ENCODE peak calls at places on chromosomes 12 and 14, in nine cellular contexts. One of them, this sample, is unnamed.

GRCh38 chr14:61769893-61770292 is 7.7 kb downstream of the SNAPC1 start:
- DNase-seq in pancreas: no peak
- DNase-seq in cardiac muscle cell: no peak
- DNase-seq in suprapubic skin: no peak
- DNase-seq in body of pancreas: no peak
- DNase-seq in GM10248: no peak
- DNase-seq in osteocyte: no peak
- DNase-seq in GM13976: no peak
- DNase-seq in CD8-positive, alpha-beta T cell: no peak
- DNase-seq in this sample: no peak

GRCh38 chr14:75299064-75299463 is 20.4 kb downstream of the FOS start:
- DNase-seq in pancreas: no peak
- DNase-seq in cardiac muscle cell: peak
- DNase-seq in suprapubic skin: peak
- DNase-seq in body of pancreas: peak
- DNase-seq in GM10248: no peak
- DNase-seq in osteocyte: no peak
- DNase-seq in GM13976: no peak
- DNase-seq in CD8-positive, alpha-beta T cell: no peak
- DNase-seq in this sample: no peak

GRCh38 chr12:47120736-47121135 is 41.0 kb upstream of the AMIGO2 start:
- DNase-seq in pancreas: no peak
- DNase-seq in cardiac muscle cell: no peak
- DNase-seq in suprapubic skin: no peak
- DNase-seq in body of pancreas: no peak
- DNase-seq in GM10248: no peak
- DNase-seq in osteocyte: no peak
- DNase-seq in GM13976: no peak
- DNase-seq in CD8-positive, alpha-beta T cell: no peak
- DNase-seq in this sample: no peak

GRCh38 chr14:33062881-33063280 is 124.2 kb downstream of the NPAS3 start:
- DNase-seq in pancreas: no peak
- DNase-seq in cardiac muscle cell: peak
- DNase-seq in suprapubic skin: no peak
- DNase-seq in body of pancreas: no peak
- DNase-seq in GM10248: no peak
- DNase-seq in osteocyte: no peak
- DNase-seq in GM13976: no peak
- DNase-seq in CD8-positive, alpha-beta T cell: no peak
- DNase-seq in this sample: no peak

GRCh38 chr14:51157012-51157411 is 62.1 kb upstream of the TRIM9 start:
- DNase-seq in pancreas: no peak
- DNase-seq in cardiac muscle cell: peak
- DNase-seq in suprapubic skin: no peak
- DNase-seq in body of pancreas: no peak
- DNase-seq in GM10248: no peak
- DNase-seq in osteocyte: no peak
- DNase-seq in GM13976: peak
- DNase-seq in CD8-positive, alpha-beta T cell: no peak
- DNase-seq in this sample: no peak

GRCh38 chr14:72781476-72782181 is 112.3 kb downstream of the DPF3 start:
- DNase-seq in pancreas: no peak
- DNase-seq in cardiac muscle cell: peak
- DNase-seq in suprapubic skin: peak
- DNase-seq in body of pancreas: no peak
- DNase-seq in GM10248: no peak
- DNase-seq in osteocyte: peak
- DNase-seq in GM13976: no peak
- DNase-seq in CD8-positive, alpha-beta T cell: no peak
- DNase-seq in this sample: no peak

GRCh38 chr12:62898568-62898967 is 36.4 kb downstream of the PPM1H start:
- DNase-seq in pancreas: no peak
- DNase-seq in cardiac muscle cell: no peak
- DNase-seq in suprapubic skin: no peak
- DNase-seq in body of pancreas: no peak
- DNase-seq in GM10248: no peak
- DNase-seq in osteocyte: no peak
- DNase-seq in GM13976: no peak
- DNase-seq in CD8-positive, alpha-beta T cell: no peak
- DNase-seq in this sample: no peak

GRCh38 chr12:131830335-131831020 is 2.3 kb downstream of the MMP17 start:
- DNase-seq in pancreas: peak
- DNase-seq in cardiac muscle cell: peak
- DNase-seq in suprapubic skin: peak
- DNase-seq in body of pancreas: peak
- DNase-seq in GM10248: peak
- DNase-seq in osteocyte: peak
- DNase-seq in GM13976: peak
- DNase-seq in CD8-positive, alpha-beta T cell: no peak
- DNase-seq in this sample: peak

GRCh38 chr14:100376751-100377171 is 53.6 kb downstream of the SLC25A47 start:
- DNase-seq in pancreas: no peak
- DNase-seq in cardiac muscle cell: peak
- DNase-seq in suprapubic skin: no peak
- DNase-seq in body of pancreas: no peak
- DNase-seq in GM10248: no peak
- DNase-seq in osteocyte: no peak
- DNase-seq in GM13976: no peak
- DNase-seq in CD8-positive, alpha-beta T cell: no peak
- DNase-seq in this sample: no peak

GRCh38 chr14:87409401-87409800 is 583.6 kb downstream of the GALC start:
- DNase-seq in pancreas: no peak
- DNase-seq in cardiac muscle cell: no peak
- DNase-seq in suprapubic skin: no peak
- DNase-seq in body of pancreas: no peak
- DNase-seq in GM10248: no peak
- DNase-seq in osteocyte: no peak
- DNase-seq in GM13976: no peak
- DNase-seq in CD8-positive, alpha-beta T cell: no peak
- DNase-seq in this sample: no peak

GRCh38 chr12:26346748-26347147 is 151.4 kb downstream of the SSPN start:
- DNase-seq in pancreas: no peak
- DNase-seq in cardiac muscle cell: peak
- DNase-seq in suprapubic skin: no peak
- DNase-seq in body of pancreas: no peak
- DNase-seq in GM10248: no peak
- DNase-seq in osteocyte: no peak
- DNase-seq in GM13976: no peak
- DNase-seq in CD8-positive, alpha-beta T cell: no peak
- DNase-seq in this sample: no peak

GRCh38 chr14:67718265-67718664 is 16.6 kb downstream of the RDH12 start:
- DNase-seq in pancreas: no peak
- DNase-seq in cardiac muscle cell: no peak
- DNase-seq in suprapubic skin: no peak
- DNase-seq in body of pancreas: no peak
- DNase-seq in GM10248: no peak
- DNase-seq in osteocyte: no peak
- DNase-seq in GM13976: no peak
- DNase-seq in CD8-positive, alpha-beta T cell: no peak
- DNase-seq in this sample: no peak

GRCh38 chr12:32504626-32505025 is 105.3 kb downstream of the FGD4 start:
- DNase-seq in pancreas: no peak
- DNase-seq in cardiac muscle cell: no peak
- DNase-seq in suprapubic skin: no peak
- DNase-seq in body of pancreas: no peak
- DNase-seq in GM10248: no peak
- DNase-seq in osteocyte: no peak
- DNase-seq in GM13976: no peak
- DNase-seq in CD8-positive, alpha-beta T cell: no peak
- DNase-seq in this sample: no peak

GRCh38 chr12:79347852-79348251 is 342.9 kb downstream of the PAWR start:
- DNase-seq in pancreas: no peak
- DNase-seq in cardiac muscle cell: no peak
- DNase-seq in suprapubic skin: no peak
- DNase-seq in body of pancreas: no peak
- DNase-seq in GM10248: no peak
- DNase-seq in osteocyte: no peak
- DNase-seq in GM13976: no peak
- DNase-seq in CD8-positive, alpha-beta T cell: no peak
- DNase-seq in this sample: no peak

GRCh38 chr12:66446276-66446675 is 144.0 kb downstream of the HELB start:
- DNase-seq in pancreas: no peak
- DNase-seq in cardiac muscle cell: no peak
- DNase-seq in suprapubic skin: no peak
- DNase-seq in body of pancreas: no peak
- DNase-seq in GM10248: peak
- DNase-seq in osteocyte: no peak
- DNase-seq in GM13976: no peak
- DNase-seq in CD8-positive, alpha-beta T cell: no peak
- DNase-seq in this sample: no peak

GRCh38 chr12:66438601-66439000 is 136.3 kb downstream of the HELB start:
- DNase-seq in pancreas: no peak
- DNase-seq in cardiac muscle cell: peak
- DNase-seq in suprapubic skin: no peak
- DNase-seq in body of pancreas: no peak
- DNase-seq in GM10248: no peak
- DNase-seq in osteocyte: no peak
- DNase-seq in GM13976: no peak
- DNase-seq in CD8-positive, alpha-beta T cell: no peak
- DNase-seq in this sample: no peak

GRCh38 chr12:66447643-66448042 is 145.3 kb downstream of the HELB start:
- DNase-seq in pancreas: no peak
- DNase-seq in cardiac muscle cell: no peak
- DNase-seq in suprapubic skin: no peak
- DNase-seq in body of pancreas: no peak
- DNase-seq in GM10248: no peak
- DNase-seq in osteocyte: no peak
- DNase-seq in GM13976: no peak
- DNase-seq in CD8-positive, alpha-beta T cell: no peak
- DNase-seq in this sample: no peak

GRCh38 chr12:66441905-66442559 is 139.7 kb downstream of the HELB start:
- DNase-seq in pancreas: no peak
- DNase-seq in cardiac muscle cell: no peak
- DNase-seq in suprapubic skin: no peak
- DNase-seq in body of pancreas: no peak
- DNase-seq in GM10248: no peak
- DNase-seq in osteocyte: no peak
- DNase-seq in GM13976: no peak
- DNase-seq in CD8-positive, alpha-beta T cell: no peak
- DNase-seq in this sample: no peak
- TF ChIP-seq CTCF in pancreas: no peak
- TF ChIP-seq CTCF in cardiac muscle cell: no peak
- TF ChIP-seq CTCF in suprapubic skin: no peak
- TF ChIP-seq CTCF in body of pancreas: no peak
- TF ChIP-seq CTCF in GM10248: no peak
- TF ChIP-seq CTCF in osteocyte: no peak
- TF ChIP-seq CTCF in GM13976: no peak
- TF ChIP-seq CTCF in CD8-positive, alpha-beta T cell: no peak
- TF ChIP-seq CTCF in this sample: no peak

DNA sequence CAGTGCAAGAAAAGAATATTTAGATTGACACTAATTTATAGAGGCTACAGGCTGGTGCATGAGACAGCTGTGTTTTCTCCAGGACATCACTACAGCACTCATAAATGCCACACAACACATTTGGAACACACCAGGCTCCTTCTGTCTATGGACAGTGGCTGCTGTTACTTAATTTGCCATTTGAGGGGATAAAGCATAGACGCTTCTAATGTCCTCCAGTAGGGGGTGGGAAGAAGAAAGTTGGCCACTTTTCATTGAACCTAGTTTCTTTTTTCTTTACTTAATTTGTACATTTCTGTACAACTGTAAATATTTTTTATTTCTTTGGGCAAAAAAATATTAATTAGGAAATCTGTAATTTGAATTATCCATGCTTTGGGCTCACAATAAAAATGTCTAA is 12.4 kb upstream of the RTN1 start:
- DNase-seq in pancreas: no peak
- DNase-seq in cardiac muscle cell: no peak
- DNase-seq in suprapubic skin: no peak
- DNase-seq in body of pancreas: no peak
- DNase-seq in GM10248: no peak
- DNase-seq in osteocyte: no peak
- DNase-seq in GM13976: no peak
- DNase-seq in CD8-positive, alpha-beta T cell: no peak
- DNase-seq in this sample: no peak
- TF ChIP-seq CTCF in pancreas: no peak
- TF ChIP-seq CTCF in cardiac muscle cell: peak
- TF ChIP-seq CTCF in suprapubic skin: no peak
- TF ChIP-seq CTCF in body of pancreas: no peak
- TF ChIP-seq CTCF in GM10248: no peak
- TF ChIP-seq CTCF in osteocyte: peak
- TF ChIP-seq CTCF in GM13976: no peak
- TF ChIP-seq CTCF in CD8-positive, alpha-beta T cell: no peak
- TF ChIP-seq CTCF in this sample: peak

GRCh38 chr14:96394047-96394815 is 2.3 kb downstream of the AK7 start:
- DNase-seq in pancreas: no peak
- DNase-seq in cardiac muscle cell: no peak
- DNase-seq in suprapubic skin: no peak
- DNase-seq in body of pancreas: no peak
- DNase-seq in GM10248: no peak
- DNase-seq in osteocyte: no peak
- DNase-seq in GM13976: no peak
- DNase-seq in CD8-positive, alpha-beta T cell: no peak
- DNase-seq in this sample: no peak
- TF ChIP-seq CTCF in pancreas: no peak
- TF ChIP-seq CTCF in cardiac muscle cell: no peak
- TF ChIP-seq CTCF in suprapubic skin: no peak
- TF ChIP-seq CTCF in body of pancreas: no peak
- TF ChIP-seq CTCF in GM10248: no peak
- TF ChIP-seq CTCF in osteocyte: no peak
- TF ChIP-seq CTCF in GM13976: no peak
- TF ChIP-seq CTCF in CD8-positive, alpha-beta T cell: no peak
- TF ChIP-seq CTCF in this sample: no peak

DNA sequence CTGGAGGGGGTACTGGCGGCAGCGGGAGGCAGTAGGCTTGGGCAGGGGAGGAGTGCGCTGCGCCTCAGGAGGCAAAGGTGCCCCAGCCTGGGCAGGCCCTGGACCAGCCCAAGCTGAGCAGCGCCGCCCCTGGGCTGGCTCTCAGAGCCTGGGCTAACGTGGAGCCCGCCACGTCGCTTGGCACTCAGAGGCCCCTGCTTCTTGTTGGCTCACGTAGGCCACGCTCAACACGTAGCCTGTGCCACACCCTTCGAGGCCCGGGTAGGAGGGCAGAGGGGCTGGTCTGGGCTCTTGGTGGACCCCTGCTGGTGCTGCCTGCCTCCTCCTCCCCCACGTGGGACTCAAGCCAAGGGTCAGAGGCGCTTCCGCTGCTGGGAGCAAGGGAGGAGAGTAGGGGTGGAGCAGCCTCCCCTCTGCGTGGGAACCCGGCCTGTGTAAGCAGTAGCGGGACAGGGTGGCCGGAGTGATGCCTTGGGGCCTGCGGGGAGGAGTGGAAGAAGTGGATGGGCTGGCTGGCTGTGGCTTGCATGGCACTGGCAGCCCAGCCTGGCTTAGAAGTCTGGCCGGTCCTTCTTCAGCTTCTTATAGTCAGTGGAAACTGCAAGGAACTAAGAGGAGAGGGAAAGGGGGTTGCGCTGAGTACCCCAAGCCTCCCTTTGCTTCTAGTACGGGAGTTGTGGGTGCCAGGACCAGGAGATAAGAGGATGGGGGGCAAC is 5.7 kb downstream of the SHMT2 start:
- DNase-seq in pancreas: no peak
- DNase-seq in cardiac muscle cell: peak
- DNase-seq in suprapubic skin: no peak
- DNase-seq in body of pancreas: peak
- DNase-seq in GM10248: no peak
- DNase-seq in osteocyte: peak
- DNase-seq in GM13976: peak
- DNase-seq in CD8-positive, alpha-beta T cell: peak
- DNase-seq in this sample: no peak
- TF ChIP-seq CTCF in pancreas: no peak
- TF ChIP-seq CTCF in cardiac muscle cell: peak
- TF ChIP-seq CTCF in suprapubic skin: no peak
- TF ChIP-seq CTCF in body of pancreas: no peak
- TF ChIP-seq CTCF in GM10248: no peak
- TF ChIP-seq CTCF in osteocyte: peak
- TF ChIP-seq CTCF in GM13976: no peak
- TF ChIP-seq CTCF in CD8-positive, alpha-beta T cell: no peak
- TF ChIP-seq CTCF in this sample: no peak